ENCODE peak calls at places on chromosomes 1 and 21, in eight cellular contexts. One of them, this sample, is unnamed.

GRCh38 chr21:33121715-33122475 is 52.0 kb downstream of the OLIG1 start:
- DNase-seq in SK-N-SH: peak
- DNase-seq in IMR-90: peak
- DNase-seq in HepG2: no peak
- DNase-seq in GM12878: no peak
- DNase-seq in H1: no peak
- DNase-seq in K562: peak
- DNase-seq in A549: peak
- DNase-seq in this sample: peak

GRCh38 chr1:113874017-113874879 is 2.7 kb upstream of the PTPN22 start:
- DNase-seq in SK-N-SH: no peak
- DNase-seq in IMR-90: peak
- DNase-seq in HepG2: peak
- DNase-seq in GM12878: peak
- DNase-seq in H1: no peak
- DNase-seq in K562: peak
- DNase-seq in A549: peak
- DNase-seq in this sample: peak

GRCh38 chr1:31295874-31296485 is 608 bp downstream of the SNRNP40 start:
- DNase-seq in SK-N-SH: no peak
- DNase-seq in IMR-90: no peak
- DNase-seq in HepG2: no peak
- DNase-seq in GM12878: no peak
- DNase-seq in H1: no peak
- DNase-seq in K562: no peak
- DNase-seq in A549: no peak
- DNase-seq in this sample: no peak

GRCh38 chr1:168706376-168706995 is 22.5 kb downstream of the DPT start:
- DNase-seq in SK-N-SH: no peak
- DNase-seq in IMR-90: no peak
- DNase-seq in HepG2: no peak
- DNase-seq in GM12878: no peak
- DNase-seq in H1: no peak
- DNase-seq in K562: no peak
- DNase-seq in A549: no peak
- DNase-seq in this sample: no peak

GRCh38 chr1:183198463-183198862 is 12.4 kb downstream of the LAMC2 start:
- DNase-seq in SK-N-SH: no peak
- DNase-seq in IMR-90: peak
- DNase-seq in HepG2: no peak
- DNase-seq in GM12878: no peak
- DNase-seq in H1: no peak
- DNase-seq in K562: no peak
- DNase-seq in A549: peak
- DNase-seq in this sample: no peak

GRCh38 chr21:26057488-26058170 is 112.9 kb downstream of the APP start:
- DNase-seq in SK-N-SH: no peak
- DNase-seq in IMR-90: no peak
- DNase-seq in HepG2: no peak
- DNase-seq in GM12878: no peak
- DNase-seq in H1: no peak
- DNase-seq in K562: no peak
- DNase-seq in A549: no peak
- DNase-seq in this sample: no peak

GRCh38 chr1:220962031-220962751 is 82.9 kb downstream of the HLX start:
- DNase-seq in SK-N-SH: no peak
- DNase-seq in IMR-90: peak
- DNase-seq in HepG2: peak
- DNase-seq in GM12878: no peak
- DNase-seq in H1: no peak
- DNase-seq in K562: no peak
- DNase-seq in A549: peak
- DNase-seq in this sample: no peak

GRCh38 chr1:17068789-17069188 is 15.0 kb upstream of the SDHB start:
- DNase-seq in SK-N-SH: no peak
- DNase-seq in IMR-90: no peak
- DNase-seq in HepG2: no peak
- DNase-seq in GM12878: no peak
- DNase-seq in H1: no peak
- DNase-seq in K562: no peak
- DNase-seq in A549: no peak
- DNase-seq in this sample: no peak

GRCh38 chr1:32869844-32870614 is 683 bp downstream of the FNDC5 start:
- DNase-seq in SK-N-SH: no peak
- DNase-seq in IMR-90: no peak
- DNase-seq in HepG2: no peak
- DNase-seq in GM12878: no peak
- DNase-seq in H1: peak
- DNase-seq in K562: no peak
- DNase-seq in A549: no peak
- DNase-seq in this sample: no peak

GRCh38 chr1:70038025-70038424 is 167.4 kb downstream of the LRRC40 start:
- DNase-seq in SK-N-SH: no peak
- DNase-seq in IMR-90: no peak
- DNase-seq in HepG2: no peak
- DNase-seq in GM12878: no peak
- DNase-seq in H1: no peak
- DNase-seq in K562: no peak
- DNase-seq in A549: no peak
- DNase-seq in this sample: no peak

GRCh38 chr1:44652445-44653106 is 21.7 kb downstream of the TMEM53 start:
- DNase-seq in SK-N-SH: peak
- DNase-seq in IMR-90: peak
- DNase-seq in HepG2: peak
- DNase-seq in GM12878: no peak
- DNase-seq in H1: peak
- DNase-seq in K562: peak
- DNase-seq in A549: peak
- DNase-seq in this sample: no peak

GRCh38 chr1:9429369-9429766 is 109.9 kb upstream of the SLC25A33 start:
- DNase-seq in SK-N-SH: no peak
- DNase-seq in IMR-90: no peak
- DNase-seq in HepG2: no peak
- DNase-seq in GM12878: no peak
- DNase-seq in H1: no peak
- DNase-seq in K562: no peak
- DNase-seq in A549: no peak
- DNase-seq in this sample: no peak

GRCh38 chr1:234647245-234647644 is 37.3 kb upstream of the IRF2BP2 start:
- DNase-seq in SK-N-SH: no peak
- DNase-seq in IMR-90: no peak
- DNase-seq in HepG2: no peak
- DNase-seq in GM12878: no peak
- DNase-seq in H1: no peak
- DNase-seq in K562: no peak
- DNase-seq in A549: no peak
- DNase-seq in this sample: no peak

GRCh38 chr21:14587266-14587665 is 41.2 kb upstream of the SAMSN1 start:
- DNase-seq in SK-N-SH: no peak
- DNase-seq in IMR-90: no peak
- DNase-seq in HepG2: no peak
- DNase-seq in GM12878: no peak
- DNase-seq in H1: no peak
- DNase-seq in K562: no peak
- DNase-seq in A549: no peak
- DNase-seq in this sample: no peak

GRCh38 chr1:217431395-217431794 is 199.5 kb downstream of the GPATCH2 start:
- DNase-seq in SK-N-SH: no peak
- DNase-seq in IMR-90: no peak
- DNase-seq in HepG2: no peak
- DNase-seq in GM12878: no peak
- DNase-seq in H1: no peak
- DNase-seq in K562: no peak
- DNase-seq in A549: no peak
- DNase-seq in this sample: no peak

GRCh38 chr1:76408303-76408702 is 333.8 kb downstream of the ST6GALNAC3 start:
- DNase-seq in SK-N-SH: no peak
- DNase-seq in IMR-90: no peak
- DNase-seq in HepG2: no peak
- DNase-seq in GM12878: no peak
- DNase-seq in H1: no peak
- DNase-seq in K562: no peak
- DNase-seq in A549: no peak
- DNase-seq in this sample: no peak

GRCh38 chr1:56157477-56157876 is 421.9 kb downstream of the PLPP3 start:
- DNase-seq in SK-N-SH: no peak
- DNase-seq in IMR-90: no peak
- DNase-seq in HepG2: no peak
- DNase-seq in GM12878: no peak
- DNase-seq in H1: no peak
- DNase-seq in K562: no peak
- DNase-seq in A549: no peak
- DNase-seq in this sample: no peak

GRCh38 chr1:19384113-19384512 is 72.0 kb downstream of the SLC66A1 start:
- DNase-seq in SK-N-SH: peak
- DNase-seq in IMR-90: peak
- DNase-seq in HepG2: no peak
- DNase-seq in GM12878: no peak
- DNase-seq in H1: no peak
- DNase-seq in K562: peak
- DNase-seq in A549: peak
- DNase-seq in this sample: no peak

GRCh38 chr1:33517596-33518250 is 45.3 kb downstream of the ZSCAN20 start:
- DNase-seq in SK-N-SH: no peak
- DNase-seq in IMR-90: peak
- DNase-seq in HepG2: no peak
- DNase-seq in GM12878: no peak
- DNase-seq in H1: no peak
- DNase-seq in K562: no peak
- DNase-seq in A549: no peak
- DNase-seq in this sample: no peak

GRCh38 chr1:94095112-94095637 is 25.8 kb downstream of the ABCA4 start:
- DNase-seq in SK-N-SH: no peak
- DNase-seq in IMR-90: peak
- DNase-seq in HepG2: no peak
- DNase-seq in GM12878: no peak
- DNase-seq in H1: no peak
- DNase-seq in K562: no peak
- DNase-seq in A549: no peak
- DNase-seq in this sample: no peak

GRCh38 chr1:119310301-119310700 is 58.3 kb upstream of the HAO2 start:
- DNase-seq in SK-N-SH: no peak
- DNase-seq in IMR-90: no peak
- DNase-seq in HepG2: no peak
- DNase-seq in GM12878: no peak
- DNase-seq in H1: no peak
- DNase-seq in K562: no peak
- DNase-seq in A549: no peak
- DNase-seq in this sample: no peak

GRCh38 chr1:38671221-38671620 is 188.4 kb downstream of the RRAGC start:
- DNase-seq in SK-N-SH: no peak
- DNase-seq in IMR-90: no peak
- DNase-seq in HepG2: no peak
- DNase-seq in GM12878: no peak
- DNase-seq in H1: no peak
- DNase-seq in K562: no peak
- DNase-seq in A549: no peak
- DNase-seq in this sample: no peak

GRCh38 chr1:34364376-34364775 is 187.7 kb downstream of the C1orf94 start:
- DNase-seq in SK-N-SH: no peak
- DNase-seq in IMR-90: no peak
- DNase-seq in HepG2: no peak
- DNase-seq in GM12878: no peak
- DNase-seq in H1: no peak
- DNase-seq in K562: no peak
- DNase-seq in A549: no peak
- DNase-seq in this sample: no peak

GRCh38 chr1:168291222-168291824 is 10.6 kb downstream of the TBX19 start:
- DNase-seq in SK-N-SH: no peak
- DNase-seq in IMR-90: no peak
- DNase-seq in HepG2: no peak
- DNase-seq in GM12878: no peak
- DNase-seq in H1: no peak
- DNase-seq in K562: no peak
- DNase-seq in A549: no peak
- DNase-seq in this sample: no peak

GRCh38 chr1:36247538-36247937 is 23.3 kb downstream of the THRAP3 start:
- DNase-seq in SK-N-SH: no peak
- DNase-seq in IMR-90: no peak
- DNase-seq in HepG2: no peak
- DNase-seq in GM12878: no peak
- DNase-seq in H1: no peak
- DNase-seq in K562: no peak
- DNase-seq in A549: no peak
- DNase-seq in this sample: no peak

GRCh38 chr1:40094481-40095110 is 2.5 kb downstream of the PPT1 start:
- DNase-seq in SK-N-SH: no peak
- DNase-seq in IMR-90: no peak
- DNase-seq in HepG2: no peak
- DNase-seq in GM12878: no peak
- DNase-seq in H1: no peak
- DNase-seq in K562: no peak
- DNase-seq in A549: no peak
- DNase-seq in this sample: no peak
- H3K27ac ChIP-seq in SK-N-SH: no peak
- H3K27ac ChIP-seq in IMR-90: no peak
- H3K27ac ChIP-seq in HepG2: no peak
- H3K27ac ChIP-seq in GM12878: no peak
- H3K27ac ChIP-seq in H1: no peak
- H3K27ac ChIP-seq in K562: no peak
- H3K27ac ChIP-seq in A549: no peak
- H3K27ac ChIP-seq in this sample: no peak

GRCh38 chr1:6154525-6155319 is 25.4 kb downstream of the CHD5 start:
- DNase-seq in SK-N-SH: no peak
- DNase-seq in IMR-90: no peak
- DNase-seq in HepG2: no peak
- DNase-seq in GM12878: no peak
- DNase-seq in H1: no peak
- DNase-seq in K562: no peak
- DNase-seq in A549: no peak
- DNase-seq in this sample: no peak
- TF ChIP-seq RAD21 in SK-N-SH: no peak
- TF ChIP-seq RAD21 in IMR-90: no peak
- TF ChIP-seq RAD21 in HepG2: no peak
- TF ChIP-seq RAD21 in GM12878: no peak
- TF ChIP-seq RAD21 in H1: no peak
- TF ChIP-seq RAD21 in K562: no peak
- TF ChIP-seq RAD21 in A549: no peak
- TF ChIP-seq RAD21 in this sample: no peak

DNA sequence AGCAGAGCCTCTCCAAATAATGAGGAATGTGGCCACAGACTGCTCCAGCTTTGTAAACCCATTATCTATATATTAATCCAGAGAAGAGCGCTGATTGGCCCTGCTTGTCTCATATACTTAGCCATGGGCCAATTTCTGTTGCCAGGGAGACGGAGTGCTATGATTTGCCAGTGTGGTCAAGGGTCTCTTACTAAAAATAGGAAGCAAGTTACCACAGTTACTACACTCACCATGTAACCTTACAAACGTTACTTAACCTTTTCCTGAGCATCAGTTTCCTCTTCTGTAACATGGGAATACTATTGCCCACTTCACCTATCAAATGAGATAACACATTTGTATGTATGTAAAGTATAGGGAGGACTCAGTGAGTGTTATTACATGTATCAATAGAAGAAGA is 7.7 kb upstream of the S100A2 start:
- DNase-seq in SK-N-SH: no peak
- DNase-seq in IMR-90: peak
- DNase-seq in HepG2: no peak
- DNase-seq in GM12878: no peak
- DNase-seq in H1: no peak
- DNase-seq in K562: no peak
- DNase-seq in A549: no peak
- DNase-seq in this sample: no peak
- H3K27ac ChIP-seq in SK-N-SH: no peak
- H3K27ac ChIP-seq in IMR-90: peak
- H3K27ac ChIP-seq in HepG2: no peak
- H3K27ac ChIP-seq in GM12878: no peak
- H3K27ac ChIP-seq in H1: no peak
- H3K27ac ChIP-seq in K562: no peak
- H3K27ac ChIP-seq in A549: no peak
- H3K27ac ChIP-seq in this sample: peak

GRCh38 chr21:36038701-36039497 is 21.4 kb downstream of the SETD4 start:
- DNase-seq in SK-N-SH: no peak
- DNase-seq in IMR-90: no peak
- DNase-seq in HepG2: no peak
- DNase-seq in GM12878: no peak
- DNase-seq in H1: no peak
- DNase-seq in K562: no peak
- DNase-seq in A549: no peak
- DNase-seq in this sample: no peak
- TF ChIP-seq RAD21 in SK-N-SH: no peak
- TF ChIP-seq RAD21 in IMR-90: no peak
- TF ChIP-seq RAD21 in HepG2: no peak
- TF ChIP-seq RAD21 in GM12878: no peak
- TF ChIP-seq RAD21 in H1: no peak
- TF ChIP-seq RAD21 in K562: no peak
- TF ChIP-seq RAD21 in A549: no peak
- TF ChIP-seq RAD21 in this sample: no peak

This sample was measured in HCT116.